ENCODE peak calls at places on chromosomes 3 and 15, in five cellular contexts. U is neural progenitor cell, C is heart left ventricle, O is tibial artery, M is suprapubic skin. F is an unnamed sample.

GRCh38 chr15:44719293-44719999 is 8.1 kb downstream of the B2M start:
- DNase-seq in U (no peak), C (no peak), O (no peak), M (no peak), F (no peak)

GRCh38 chr3:9398715-9399708 is 1.6 kb downstream of the SETD5 start:
- DNase-seq in U (peak), C (no peak), O (no peak), M (no peak), F (no peak)

GRCh38 chr3:138946554-138947302 is at the start of the genes FOXL2 and FOXL2NB:
- DNase-seq in U (peak), C (no peak), O (no peak), M (no peak), F (peak)

GRCh38 chr3:23068016-23068728 is 135.0 kb upstream of the UBE2E2 start:
- DNase-seq in U (peak), C (no peak), O (no peak), M (no peak), F (no peak)

GRCh38 chr15:63458794-63459395 is 45.5 kb upstream of the USP3 start:
- DNase-seq in U (no peak), C (no peak), O (peak), M (no peak), F (no peak)

GRCh38 chr3:44132593-44132992 is 109.1 kb upstream of the TOPAZ1 start:
- DNase-seq in U (no peak), C (no peak), O (no peak), M (no peak), F (no peak)

GRCh38 chr3:64340636-64341240 is 115.5 kb upstream of the PRICKLE2 start:
- DNase-seq in U (no peak), C (no peak), O (no peak), M (no peak), F (peak)

GRCh38 chr3:36227982-36228381 is 152.3 kb upstream of the STAC start:
- DNase-seq in U (no peak), C (no peak), O (no peak), M (no peak), F (no peak)

GRCh38 chr15:90086868-90087268 is 15.4 kb downstream of the IDH2 start:
- DNase-seq in U (peak), C (no peak), O (no peak), M (no peak), F (no peak)

GRCh38 chr3:100665230-100665629 is 44.1 kb upstream of the TFG start:
- DNase-seq in U (no peak), C (no peak), O (no peak), M (no peak), F (no peak)

GRCh38 chr3:81540787-81541186 is 220.7 kb downstream of the GBE1 start:
- DNase-seq in U (no peak), C (no peak), O (no peak), M (no peak), F (no peak)

GRCh38 chr15:96093063-96093462 is 237.4 kb upstream of the NR2F2 start:
- DNase-seq in U (no peak), C (no peak), O (no peak), M (no peak), F (no peak)

GRCh38 chr3:107574650-107575049 is 51.9 kb downstream of the BBX start:
- DNase-seq in U (peak), C (no peak), O (no peak), M (no peak), F (no peak)

GRCh38 chr3:46537789-46538188 is 28.3 kb downstream of the LRRC2 start:
- DNase-seq in U (no peak), C (no peak), O (no peak), M (no peak), F (no peak)

GRCh38 chr3:141941093-141941492 is 64.7 kb downstream of the ATP1B3 start:
- DNase-seq in U (no peak), C (no peak), O (peak), M (no peak), F (no peak)

GRCh38 chr3:32297366-32297765 is 58.9 kb downstream of the CMTM8 start:
- DNase-seq in U (no peak), C (no peak), O (no peak), M (no peak), F (no peak)

GRCh38 chr3:8650583-8651416 is 6.2 kb upstream of the SSUH2 start:
- DNase-seq in U (no peak), C (no peak), O (peak), M (no peak), F (no peak)

GRCh38 chr3:34882764-34883163 is 756.6 kb upstream of the ARPP21 start:
- DNase-seq in U (no peak), C (no peak), O (no peak), M (no peak), F (no peak)

GRCh38 chr3:47409688-47410416 is 29.0 kb downstream of the PTPN23 start:
- DNase-seq in U (no peak), C (no peak), O (no peak), M (peak), F (no peak)

GRCh38 chr15:52093539-52094502 is 18.8 kb downstream of the BCL2L10 start:
- DNase-seq in U (no peak), C (peak), O (peak), M (peak), F (peak)

GRCh38 chr15:95025924-95026728 is 794.8 kb downstream of the MCTP2 start:
- DNase-seq in U (peak), C (peak), O (no peak), M (peak), F (no peak)

GRCh38 chr3:13598926-13599886 is 50.3 kb downstream of the FBLN2 start:
- DNase-seq in U (no peak), C (peak), O (no peak), M (no peak), F (no peak)

GRCh38 chr15:88246081-88246480 is 10.5 kb downstream of the NTRK3 start:
- DNase-seq in U (no peak), C (no peak), O (no peak), M (no peak), F (no peak)

GRCh38 chr3:187139895-187140253 is 578 bp upstream of the RPL39L start:
- DNase-seq in U (no peak), C (no peak), O (no peak), M (no peak), F (no peak)
- TF ChIP-seq CTCF in U (no peak), C (no peak), O (no peak), M (no peak), F (no peak)

GRCh38 chr3:113242091-113242581 is 30.8 kb downstream of the BOC start:
- DNase-seq in U (no peak), C (no peak), O (no peak), M (no peak), F (no peak)

GRCh38 chr3:113243071-113243470 is 31.7 kb downstream of the BOC start:
- DNase-seq in U (no peak), C (no peak), O (no peak), M (no peak), F (no peak)

GRCh38 chr3:113240841-113241240 is 29.5 kb downstream of the BOC start:
- DNase-seq in U (no peak), C (no peak), O (no peak), M (no peak), F (no peak)

GRCh38 chr3:113243846-113244245 is 32.5 kb downstream of the BOC start:
- DNase-seq in U (no peak), C (no peak), O (no peak), M (no peak), F (no peak)

DNA sequence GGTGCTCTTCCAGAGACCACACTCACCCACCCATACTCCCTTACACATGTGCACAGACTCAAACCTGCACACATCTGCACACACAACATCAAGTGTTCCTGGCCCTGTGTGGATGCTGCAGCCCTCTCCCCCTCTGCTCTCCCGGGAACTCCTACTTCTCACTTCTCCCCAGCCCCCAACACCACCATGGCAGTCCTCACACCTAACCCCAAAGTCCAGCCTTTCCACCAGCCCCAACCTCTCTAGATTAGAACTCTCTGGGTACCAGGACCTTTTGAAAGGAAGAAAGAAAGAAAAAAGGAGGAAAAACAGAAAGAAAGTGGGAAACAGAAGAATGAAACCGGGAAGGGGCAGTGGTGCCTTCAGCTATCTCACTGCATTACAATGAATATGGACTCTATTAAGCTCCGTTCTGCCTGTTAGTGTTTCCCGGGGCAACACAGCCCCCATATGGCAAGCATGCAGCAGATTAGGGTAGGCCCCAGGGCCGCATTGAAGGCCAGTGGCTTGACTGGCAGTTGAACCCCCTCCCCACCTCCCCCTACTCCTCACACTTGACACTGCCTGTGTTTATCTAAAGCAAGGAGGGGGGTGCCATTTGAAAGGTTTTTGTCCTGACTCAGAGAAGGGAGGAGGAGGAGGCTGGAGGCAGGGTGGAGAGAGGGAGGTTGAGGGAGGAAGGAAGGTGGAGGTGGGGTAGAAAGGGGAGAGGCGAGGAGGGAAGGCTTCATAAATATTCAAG is 30.1 kb downstream of the BOC start:
- DNase-seq in U (peak), C (no peak), O (no peak), M (no peak), F (no peak)
- H3K4me3 ChIP-seq in U (no peak), C (no peak), O (no peak), M (no peak), F (peak)

GRCh38 chr3:193959861-193960260 is 176.1 kb upstream of the HES1 start:
- DNase-seq in U (no peak), C (no peak), O (no peak), M (no peak), F (no peak)

GRCh38 chr3:193954752-193955151 is 181.2 kb upstream of the HES1 start:
- DNase-seq in U (no peak), C (no peak), O (no peak), M (no peak), F (no peak)

GRCh38 chr3:193960485-193961172 is 175.3 kb upstream of the HES1 start:
- DNase-seq in U (no peak), C (peak), O (no peak), M (no peak), F (no peak)

GRCh38 chr3:193951859-193952258 is 184.1 kb upstream of the HES1 start:
- DNase-seq in U (no peak), C (no peak), O (no peak), M (no peak), F (no peak)

GRCh38 chr3:193955719-193956118 is 180.2 kb upstream of the HES1 start:
- DNase-seq in U (no peak), C (no peak), O (no peak), M (no peak), F (no peak)
- TF ChIP-seq CTCF in U (no peak), C (no peak), O (no peak), M (no peak), F (no peak)

GRCh38 chr15:64895285-64896065 is 16.2 kb upstream of the ANKDD1A start:
- DNase-seq in U (no peak), C (peak), O (no peak), M (no peak), F (no peak)

GRCh38 chr15:64891546-64891945 is 20.2 kb upstream of the ANKDD1A start:
- DNase-seq in U (no peak), C (no peak), O (no peak), M (no peak), F (no peak)

GRCh38 chr15:64894395-64895056 is 17.2 kb upstream of the ANKDD1A start:
- DNase-seq in U (peak), C (no peak), O (no peak), M (peak), F (no peak)

GRCh38 chr15:64892850-64893403 is 18.8 kb upstream of the ANKDD1A start:
- DNase-seq in U (no peak), C (no peak), O (no peak), M (no peak), F (no peak)

GRCh38 chr15:64893481-64894394 is 18.0 kb upstream of the ANKDD1A start:
- DNase-seq in U (peak), C (peak), O (peak), M (peak), F (peak)
- H3K4me3 ChIP-seq in U (peak), C (no peak), O (peak), M (peak), F (no peak)

GRCh38 chr15:69065981-69066645 is 51.6 kb downstream of the NOX5 start:
- DNase-seq in U (no peak), C (no peak), O (no peak), M (no peak), F (no peak)
- TF ChIP-seq CTCF in U (no peak), C (no peak), O (no peak), M (no peak), F (no peak)

GRCh38 chr3:186001838-186002237 is 64.0 kb upstream of the TRA2B start:
- DNase-seq in U (no peak), C (no peak), O (no peak), M (no peak), F (no peak)
- H3K4me3 ChIP-seq in U (no peak), C (no peak), O (no peak), M (no peak), F (no peak)

GRCh38 chr15:59258317-59258716 is 51.7 kb downstream of the LDHAL6B start:
- DNase-seq in U (no peak), C (no peak), O (no peak), M (no peak), F (no peak)
- TF ChIP-seq CTCF in U (no peak), C (no peak), O (no peak), M (no peak), F (no peak)

F was measured in AG04449.